ENCODE peak calls at places on chromosomes 5 and 9, in six cellular contexts. U, L, K, B, W and N are unnamed samples.

GRCh38 chr9:30967484-30967883 is 1417.0 kb upstream of the ACO1 start:
- DNase-seq in U (no peak), L (no peak), K (no peak), B (peak), W (no peak), N (no peak)

GRCh38 chr5:56734066-56734766 is 81.1 kb upstream of the MAP3K1 start:
- DNase-seq in U (no peak), L (no peak), K (no peak), B (no peak), W (no peak), N (no peak)

GRCh38 chr9:126693428-126693931 is 79.8 kb downstream of the LMX1B start:
- DNase-seq in U (no peak), L (no peak), K (no peak), B (no peak), W (no peak), N (no peak)

GRCh38 chr5:55645304-55645703 is 66.8 kb downstream of the SLC38A9 start:
- DNase-seq in U (no peak), L (peak), K (no peak), B (peak), W (no peak), N (no peak)

GRCh38 chr9:16825971-16826370 is 44.5 kb downstream of the BNC2 start:
- DNase-seq in U (no peak), L (peak), K (no peak), B (no peak), W (no peak), N (no peak)

GRCh38 chr9:75027187-75028107 is 646 bp downstream of the CARNMT1 start:
- DNase-seq in U (no peak), L (peak), K (peak), B (peak), W (peak), N (peak)

GRCh38 chr9:970310-971002 is 6.0 kb upstream of the DMRT3 start:
- DNase-seq in U (no peak), L (no peak), K (no peak), B (no peak), W (no peak), N (no peak)

GRCh38 chr9:6415266-6415665 is 2.3 kb downstream of the UHRF2 start:
- DNase-seq in U (no peak), L (no peak), K (no peak), B (no peak), W (no peak), N (no peak)

GRCh38 chr9:133349965-133350624 is 2.1 kb downstream of the RPL7A start:
- DNase-seq in U (no peak), L (no peak), K (no peak), B (no peak), W (no peak), N (no peak)

GRCh38 chr9:117796681-117797080 is 92.5 kb downstream of the TLR4 start:
- DNase-seq in U (no peak), L (no peak), K (no peak), B (no peak), W (no peak), N (no peak)

GRCh38 chr5:78537821-78538220 is 110.8 kb downstream of the LHFPL2 start:
- DNase-seq in U (no peak), L (peak), K (peak), B (peak), W (peak), N (peak)

GRCh38 chr5:6713274-6714181 is at the start of gene TENT4A:
- DNase-seq in U (no peak), L (no peak), K (peak), B (peak), W (no peak), N (no peak)

GRCh38 chr9:120711354-120711753 is 2.9 kb downstream of the MEGF9 start:
- DNase-seq in U (no peak), L (no peak), K (peak), B (peak), W (no peak), N (no peak)

GRCh38 chr9:84304166-84304565 is 36.4 kb downstream of the SLC28A3 start:
- DNase-seq in U (no peak), L (no peak), K (no peak), B (no peak), W (no peak), N (no peak)
- TF ChIP-seq BHLHE40 in U (no peak), L (no peak), K (no peak), B (no peak), W (no peak), N (no peak)

GRCh38 chr5:116562669-116563068 is 12.0 kb downstream of the SEMA6A start:
- DNase-seq in U (no peak), L (no peak), K (no peak), B (no peak), W (no peak), N (no peak)

GRCh38 chr5:116561658-116562057 is 13.0 kb downstream of the SEMA6A start:
- DNase-seq in U (no peak), L (no peak), K (no peak), B (no peak), W (no peak), N (no peak)

GRCh38 chr5:116559673-116560164 is 14.9 kb downstream of the SEMA6A start:
- DNase-seq in U (no peak), L (no peak), K (no peak), B (no peak), W (no peak), N (no peak)

GRCh38 chr5:116557669-116558271 is 16.9 kb downstream of the SEMA6A start:
- DNase-seq in U (no peak), L (peak), K (no peak), B (peak), W (peak), N (peak)

GRCh38 chr5:116559239-116559638 is 15.4 kb downstream of the SEMA6A start:
- DNase-seq in U (no peak), L (no peak), K (no peak), B (no peak), W (no peak), N (no peak)
- TF ChIP-seq BHLHE40 in U (no peak), L (no peak), K (no peak), B (no peak), W (no peak), N (no peak)

GRCh38 chr5:66367814-66368541 is 223.9 kb downstream of the SREK1 start:
- DNase-seq in U (no peak), L (no peak), K (no peak), B (no peak), W (no peak), N (no peak)
- TF ChIP-seq BHLHE40 in U (no peak), L (no peak), K (no peak), B (no peak), W (no peak), N (no peak)

DNA sequence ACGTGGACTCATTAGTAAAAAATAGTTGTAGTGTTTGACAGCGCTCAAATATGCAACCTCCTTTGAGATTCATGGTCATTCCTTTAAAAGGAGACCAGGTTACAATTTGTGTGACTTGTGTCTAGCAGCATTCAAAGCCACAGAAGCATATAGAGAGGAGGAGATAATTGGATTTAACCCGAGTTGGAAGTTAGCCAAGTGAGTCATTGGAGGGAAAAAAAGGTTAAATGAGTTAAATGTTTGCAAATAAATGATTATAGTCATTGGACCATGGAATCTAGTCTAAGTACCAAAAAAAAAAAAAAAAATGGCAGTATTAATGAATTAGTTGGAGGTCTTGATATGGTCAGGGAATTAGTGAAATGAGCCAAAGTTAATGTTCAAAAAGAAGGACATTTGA is 91.0 kb downstream of the ITGA1 start:
- DNase-seq in U (no peak), L (peak), K (no peak), B (no peak), W (no peak), N (no peak)
- TF ChIP-seq BHLHE40 in U (no peak), L (no peak), K (no peak), B (no peak), W (no peak), N (no peak)

DNA sequence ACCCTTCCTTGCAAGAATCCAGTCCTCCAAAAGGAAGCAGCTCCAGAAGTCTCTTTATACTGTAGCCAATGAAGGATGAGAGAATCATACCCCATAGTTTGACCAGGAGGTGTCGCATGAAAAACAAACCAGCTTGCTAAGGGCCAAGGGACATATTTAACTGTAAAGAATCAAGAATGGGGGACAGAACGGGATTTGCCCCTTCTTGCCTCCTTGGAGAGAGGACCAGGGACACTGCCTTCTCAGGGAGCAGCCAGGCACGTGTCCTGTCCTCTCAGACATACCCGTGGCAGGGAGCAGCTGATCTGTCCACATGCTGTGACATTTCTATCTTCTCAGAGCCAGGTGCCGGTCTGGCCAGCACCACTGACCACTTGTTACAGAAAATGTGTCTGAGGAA is 11.7 kb downstream of the PRUNE2 start:
- DNase-seq in U (no peak), L (no peak), K (peak), B (no peak), W (no peak), N (no peak)
- TF ChIP-seq BHLHE40 in U (no peak), L (no peak), K (no peak), B (no peak), W (no peak), N (no peak)